ENCODE peak calls at places on chromosomes 1 and 21, in six cellular contexts. O is HCT116, P is esophagus muscularis mucosa, A is breast epithelium, Q is tibial nerve, V is stomach. D is an unnamed sample.

GRCh38 chr1:28927442-28928305 is 13.3 kb downstream of the EPB41 start:
- DNase-seq in O (no peak), P (no peak), A (no peak), Q (no peak), V (no peak), D (no peak)

GRCh38 chr1:152034654-152035405 is 2.0 kb downstream of the S100A11 start:
- DNase-seq in O (peak; percentile 79), P (no peak), A (no peak), Q (no peak), V (peak; percentile 61), D (no peak)

GRCh38 chr1:116273042-116273783 is 99.8 kb upstream of the ATP1A1 start:
- DNase-seq in O (no peak), P (no peak), A (no peak), Q (no peak), V (no peak), D (no peak)

GRCh38 chr21:46243325-46243724 is 14.8 kb upstream of the LSS start:
- DNase-seq in O (no peak), P (no peak), A (no peak), Q (no peak), V (no peak), D (no peak)

GRCh38 chr1:76136894-76137293 is 62.3 kb downstream of the ST6GALNAC3 start:
- DNase-seq in O (no peak), P (no peak), A (no peak), Q (no peak), V (no peak), D (no peak)

GRCh38 chr1:223508819-223509218 is 115.6 kb downstream of the CCDC185 start:
- DNase-seq in O (no peak), P (no peak), A (no peak), Q (no peak), V (no peak), D (no peak)

GRCh38 chr1:118744420-118744819 is 243.7 kb downstream of the TBX15 start:
- DNase-seq in O (no peak), P (no peak), A (no peak), Q (no peak), V (no peak), D (no peak)

GRCh38 chr1:243253211-243253926 is 1.7 kb downstream of the CEP170 start:
- DNase-seq in O (no peak), P (no peak), A (no peak), Q (no peak), V (no peak), D (no peak)

GRCh38 chr21:43703068-43703880 is 15.7 kb upstream of the PDXK start:
- DNase-seq in O (no peak), P (no peak), A (no peak), Q (no peak), V (peak; percentile 80), D (peak; percentile 56)

GRCh38 chr1:229621663-229622062 is 4.3 kb downstream of the TAF5L start:
- DNase-seq in O (no peak), P (no peak), A (no peak), Q (no peak), V (no peak), D (no peak)

GRCh38 chr21:27275294-27275927 is 308.5 kb upstream of the ADAMTS5 start:
- DNase-seq in O (no peak), P (no peak), A (no peak), Q (no peak), V (no peak), D (no peak)

GRCh38 chr1:38644092-38644491 is 215.5 kb downstream of the RRAGC start:
- DNase-seq in O (no peak), P (peak; percentile 57), A (no peak), Q (no peak), V (no peak), D (no peak)

GRCh38 chr1:171507435-171507834 is 22.1 kb downstream of the PRRC2C start:
- DNase-seq in O (no peak), P (no peak), A (no peak), Q (no peak), V (no peak), D (no peak)

GRCh38 chr21:33125981-33126380 is 56.0 kb downstream of the OLIG1 start:
- DNase-seq in O (no peak), P (no peak), A (no peak), Q (no peak), V (no peak), D (no peak)

GRCh38 chr21:33122507-33122906 is 52.6 kb downstream of the OLIG1 start:
- DNase-seq in O (no peak), P (no peak), A (no peak), Q (no peak), V (no peak), D (no peak)

GRCh38 chr21:33123396-33124120 is 53.6 kb downstream of the OLIG1 start:
- DNase-seq in O (no peak), P (no peak), A (no peak), Q (no peak), V (no peak), D (no peak)

GRCh38 chr21:33124879-33125278 is 54.9 kb downstream of the OLIG1 start:
- DNase-seq in O (no peak), P (no peak), A (no peak), Q (no peak), V (no peak), D (no peak)

DNA sequence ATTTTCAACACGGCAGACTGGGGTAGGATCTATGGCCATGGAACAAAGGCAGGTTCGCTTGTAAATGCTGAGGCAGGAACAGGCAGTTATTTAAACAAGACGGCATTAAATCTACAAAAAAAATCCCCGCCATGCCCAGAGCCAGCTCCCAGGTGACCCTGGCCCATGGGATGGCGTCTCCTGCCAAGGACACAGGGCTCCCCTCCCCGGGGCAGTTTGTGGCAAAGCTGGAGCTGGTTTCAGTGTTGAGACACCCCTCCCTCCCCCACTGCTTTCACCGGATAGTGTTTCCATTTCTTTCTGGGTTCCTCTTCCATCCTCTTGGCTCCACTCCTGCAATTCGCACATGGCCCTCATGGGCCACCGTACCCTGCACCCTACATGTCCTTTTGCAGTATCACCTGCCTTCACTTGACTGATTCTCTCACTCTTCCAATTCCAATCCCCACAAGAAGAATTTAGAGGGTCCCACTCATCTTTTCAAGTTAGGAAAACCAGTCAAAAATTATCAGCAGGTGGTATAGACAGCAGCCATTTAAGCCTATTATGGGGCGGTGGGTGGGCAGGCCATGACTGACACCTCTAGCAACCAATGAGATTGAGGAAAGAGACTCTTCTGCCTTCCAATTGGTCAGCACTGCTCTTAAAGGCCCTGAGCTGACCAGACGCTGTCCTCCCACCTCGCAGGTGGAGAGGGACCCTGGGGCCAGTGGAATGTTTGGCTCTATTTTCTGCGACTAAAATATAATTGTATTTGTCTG is 52.0 kb downstream of the OLIG1 start:
- DNase-seq in O (peak; percentile 72), P (no peak), A (peak; percentile 25), Q (no peak), V (no peak), D (no peak)
- H3K27me3 ChIP-seq in O (no peaks in the 10 kb centered on the region), P (peaks cover 4% of the 10 kb centered on the region), A (peaks cover 8% of the 10 kb centered on the region), Q (no peaks in the 10 kb centered on the region), V (no peaks in the 10 kb centered on the region), D (peaks cover 14% of the 10 kb centered on the region)

DNA sequence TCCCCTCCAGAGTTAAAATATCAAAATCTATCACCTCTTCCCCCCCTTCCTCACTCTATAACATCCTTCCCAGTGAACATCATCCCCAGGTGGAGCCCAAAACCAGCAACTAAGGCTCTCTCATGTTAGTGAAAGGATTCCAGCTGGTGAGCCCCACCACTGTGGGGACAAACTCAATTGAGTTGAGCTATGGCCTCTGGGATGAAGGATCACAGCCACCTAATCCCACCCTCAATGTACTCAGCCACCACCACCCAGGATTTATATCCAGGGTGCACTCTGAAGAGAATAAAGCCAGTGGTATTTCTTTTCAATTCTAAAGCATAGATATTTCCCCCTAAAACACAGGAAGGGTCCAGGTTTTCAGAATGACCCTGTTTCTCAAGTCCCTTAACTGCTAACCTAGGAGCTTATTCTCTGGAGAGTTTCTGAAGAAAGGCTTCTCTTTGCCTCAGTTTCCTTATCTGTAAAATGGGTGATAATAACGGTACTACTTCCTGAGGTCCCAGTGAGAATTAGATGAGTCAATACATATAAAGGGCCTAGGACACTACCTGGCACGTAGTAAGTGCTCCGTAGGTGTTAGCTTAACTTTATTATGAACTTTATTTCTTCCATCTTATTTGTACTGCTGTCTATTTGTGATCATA is 15.6 kb upstream of the BOLA1 start:
- DNase-seq in O (no peak), P (no peak), A (no peak), Q (no peak), V (no peak), D (no peak)
- TF ChIP-seq POLR2A in O (no peak), P (no peak), A (no peak), Q (no peak), V (no peak), D (peak; percentile 39)

GRCh38 chr1:30295674-30296073 is 427.7 kb downstream of the MATN1 start:
- DNase-seq in O (no peak), P (peak; percentile 50), A (no peak), Q (no peak), V (peak; percentile 1), D (no peak)

GRCh38 chr1:30302808-30303310 is 420.5 kb downstream of the MATN1 start:
- DNase-seq in O (no peak), P (peak; percentile 91), A (no peak), Q (no peak), V (no peak), D (no peak)

GRCh38 chr1:30303387-30303786 is 420.0 kb downstream of the MATN1 start:
- DNase-seq in O (no peak), P (peak; percentile 39), A (no peak), Q (no peak), V (no peak), D (no peak)

GRCh38 chr1:30300669-30301068 is 422.7 kb downstream of the MATN1 start:
- DNase-seq in O (no peak), P (peak; percentile 47), A (no peak), Q (no peak), V (peak; percentile 22), D (no peak)

GRCh38 chr1:30299393-30299792 is 424.0 kb downstream of the MATN1 start:
- DNase-seq in O (no peak), P (peak; percentile 84), A (no peak), Q (no peak), V (no peak), D (no peak)
- H3K27me3 ChIP-seq in O (peaks cover 19% of the 10 kb centered on the region), P (no peaks in the 10 kb centered on the region), A (peaks cover 12% of the 10 kb centered on the region), Q (no peaks in the 10 kb centered on the region), V (no peaks in the 10 kb centered on the region), D (no peaks in the 10 kb centered on the region)

DNA sequence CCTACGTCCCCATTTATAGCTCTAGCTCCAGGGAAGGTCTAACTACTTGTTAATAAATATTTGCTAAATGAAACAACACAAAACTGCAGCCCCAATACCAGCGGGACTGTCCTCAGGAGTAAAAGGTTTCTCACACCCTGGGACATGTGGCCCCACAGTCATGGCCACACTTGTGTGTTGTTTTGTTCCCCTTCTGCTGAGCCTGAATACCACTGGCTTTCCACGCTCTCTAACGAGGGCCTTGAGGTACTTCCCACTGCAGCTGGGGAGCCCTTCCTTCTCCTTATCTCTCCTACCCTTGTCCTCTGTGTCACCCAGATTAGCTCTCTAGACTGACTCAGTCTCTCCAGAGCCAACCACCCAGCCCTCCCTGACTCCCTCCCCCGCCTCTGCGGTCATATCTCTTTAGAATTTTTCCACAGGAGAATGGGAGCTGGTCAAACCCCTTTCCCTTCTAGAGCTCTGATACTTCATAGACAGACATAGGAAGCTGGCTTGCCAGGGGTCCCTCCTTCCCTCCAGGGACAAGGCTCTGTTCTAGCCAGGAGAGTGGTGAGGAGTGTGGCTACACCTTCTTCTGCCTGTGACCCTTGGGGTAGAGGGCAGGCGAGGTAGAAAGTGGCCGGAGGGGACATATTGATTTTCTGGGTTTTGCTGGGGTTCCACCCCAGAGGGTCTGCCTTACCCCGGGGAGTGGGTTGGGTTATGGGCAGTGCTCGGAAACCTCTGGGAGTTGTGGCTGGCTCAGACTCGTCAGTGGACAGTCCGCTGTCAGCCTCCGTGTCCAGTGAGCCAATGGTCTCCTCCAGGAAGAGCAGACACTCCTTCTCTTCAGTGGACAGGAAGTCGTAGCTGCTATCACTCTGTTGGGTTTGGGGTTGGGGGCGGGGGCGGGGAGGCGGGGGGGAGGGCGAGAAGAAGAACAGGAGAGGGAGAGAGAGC is 8.1 kb downstream of the C1orf116 start:
- DNase-seq in O (no peak), P (no peak), A (no peak), Q (no peak), V (peak; percentile 77), D (peak; percentile 90)
- TF ChIP-seq POLR2A in O (no peak), P (no peak), A (no peak), Q (no peak), V (no peak), D (no peak)

D was measured in adrenal gland.